ENCODE peak calls at places on chromosomes 5 and 9, in five cellular contexts. I is HepG2, N is HCT116, R is sigmoid colon, V is GM12878. U is an unnamed sample.

GRCh38 chr9:15999422-16000339 is 446.8 kb downstream of the CCDC171 start:
- DNase-seq in I (no peak), N (peak), R (no peak), V (no peak), U (no peak)

GRCh38 chr5:145500712-145501111 is 334.4 kb downstream of the PRELID2 start:
- DNase-seq in I (no peak), N (no peak), R (no peak), V (no peak), U (no peak)

GRCh38 chr5:50886657-50887056 is 220.2 kb downstream of the PARP8 start:
- DNase-seq in I (no peak), N (no peak), R (no peak), V (no peak), U (no peak)

GRCh38 chr5:171418316-171418981 is 998 bp upstream of the FGF18 start:
- DNase-seq in I (peak), N (peak), R (peak), V (no peak), U (peak)

GRCh38 chr9:13013976-13014375 is 239.2 kb downstream of the LURAP1L start:
- DNase-seq in I (no peak), N (no peak), R (no peak), V (no peak), U (no peak)

GRCh38 chr9:91729558-91729842 is 220.5 kb downstream of the ROR2 start:
- DNase-seq in I (no peak), N (no peak), R (no peak), V (no peak), U (no peak)

GRCh38 chr9:116693233-116693731 is 6.2 kb downstream of the TRIM32 start:
- DNase-seq in I (no peak), N (no peak), R (no peak), V (no peak), U (no peak)

GRCh38 chr5:134124289-134125194 is 10.1 kb downstream of the TCF7 start:
- DNase-seq in I (no peak), N (peak), R (no peak), V (no peak), U (no peak)

GRCh38 chr9:132049323-132049882 is 30.3 kb downstream of the MED27 start:
- DNase-seq in I (no peak), N (no peak), R (no peak), V (no peak), U (no peak)

GRCh38 chr5:160369990-160370712 is at the start of gene C1QTNF2:
- DNase-seq in I (no peak), N (no peak), R (peak), V (no peak), U (peak)

GRCh38 chr9:109934499-109935214 is 154.7 kb downstream of the PALM2AKAP2 start:
- DNase-seq in I (no peak), N (no peak), R (no peak), V (no peak), U (no peak)

GRCh38 chr5:34524123-34524522 is 132.0 kb upstream of the RAI14 start:
- DNase-seq in I (no peak), N (no peak), R (no peak), V (no peak), U (no peak)
- TF ChIP-seq POLR2AphosphoS5 in I (no peak), N (no peak), R (no peak), V (no peak), U (no peak)

GRCh38 chr9:37784640-37785483 is at the start of gene EXOSC3:
- DNase-seq in I (peak), N (peak), R (peak), V (peak), U (peak)
- TF ChIP-seq POLR2A in I (peak), N (peak), R (peak), V (peak), U (no peak)

GRCh38 chr9:27861887-27862286 is 288.6 kb upstream of the C9orf72 start:
- DNase-seq in I (no peak), N (no peak), R (no peak), V (no peak), U (no peak)

GRCh38 chr9:27866741-27867140 is 293.5 kb upstream of the C9orf72 start:
- DNase-seq in I (no peak), N (no peak), R (no peak), V (no peak), U (no peak)

GRCh38 chr9:27870404-27870803 is 297.1 kb upstream of the C9orf72 start:
- DNase-seq in I (peak), N (no peak), R (no peak), V (no peak), U (no peak)

GRCh38 chr9:27865031-27865438 is 291.8 kb upstream of the C9orf72 start:
- DNase-seq in I (no peak), N (no peak), R (no peak), V (no peak), U (no peak)
- TF ChIP-seq POLR2AphosphoS5 in I (no peak), N (no peak), R (no peak), V (no peak), U (no peak)

GRCh38 chr5:132480546-132481242 is 9.9 kb downstream of the IRF1 start:
- DNase-seq in I (no peak), N (no peak), R (peak), V (no peak), U (no peak)

GRCh38 chr5:132483101-132483500 is 7.5 kb downstream of the IRF1 start:
- DNase-seq in I (no peak), N (no peak), R (peak), V (no peak), U (peak)

GRCh38 chr5:132479073-132479811 is 11.3 kb downstream of the IRF1 start:
- DNase-seq in I (no peak), N (no peak), R (peak), V (no peak), U (no peak)

GRCh38 chr5:132479812-132480441 is 10.6 kb downstream of the IRF1 start:
- DNase-seq in I (no peak), N (no peak), R (peak), V (no peak), U (no peak)

GRCh38 chr5:132481243-132482211 is 9.0 kb downstream of the IRF1 start:
- DNase-seq in I (no peak), N (no peak), R (peak), V (no peak), U (no peak)
- TF ChIP-seq POLR2A in I (peak), N (no peak), R (no peak), V (peak), U (no peak)

GRCh38 chr5:20113031-20113685 is 125.2 kb upstream of the CDH18 start:
- DNase-seq in I (no peak), N (no peak), R (no peak), V (no peak), U (no peak)

GRCh38 chr5:20113930-20114329 is 125.9 kb upstream of the CDH18 start:
- DNase-seq in I (no peak), N (no peak), R (no peak), V (no peak), U (no peak)

GRCh38 chr5:20109326-20109725 is 121.3 kb upstream of the CDH18 start:
- DNase-seq in I (no peak), N (no peak), R (no peak), V (no peak), U (no peak)

GRCh38 chr5:20114536-20114935 is 126.5 kb upstream of the CDH18 start:
- DNase-seq in I (no peak), N (no peak), R (no peak), V (no peak), U (no peak)
- TF ChIP-seq POLR2AphosphoS5 in I (no peak), N (no peak), R (no peak), V (no peak), U (no peak)

GRCh38 chr9:133738039-133738805 is at the start of gene SARDH:
- DNase-seq in I (peak), N (no peak), R (peak), V (no peak), U (peak)
- TF ChIP-seq POLR2A in I (peak), N (no peak), R (no peak), V (no peak), U (no peak)

U was measured in stomach.